ENCODE peak calls at places on chromosomes 5 and 9, in five cellular contexts. O is iris pigment epithelial cell; U is epithelial cell of proximal tubule; Q is neural progenitor cell; D is activated CD4-positive, alpha-beta memory T cell treated with anti-CD3 and anti-CD28 coated beads for 36 hours. G is an unnamed sample.

GRCh38 chr5:113036826-113037225 is 60.2 kb downstream of the DCP2 start:
- DNase-seq in Q (no peak), O (no peak), D (no peak), U (no peak), G (no peak)

GRCh38 chr9:134637241-134637640 is 4.4 kb upstream of the COL5A1 start:
- DNase-seq in Q (no peak), D (no peak), U (no peak), O (no peak), G (no peak)

GRCh38 chr9:115694014-115694413 is 459.6 kb upstream of the PAPPA start:
- DNase-seq in U (peak; percentile 82), D (no peak), O (peak; percentile 96), Q (peak; percentile 73), G (no peak)

GRCh38 chr5:176647870-176648466 is 684 bp downstream of the TSPAN17 start:
- DNase-seq in U (no peak), Q (peak; percentile 59), D (peak; percentile 34), O (peak; percentile 26), G (no peak)

GRCh38 chr5:88934401-88934800 is 51.4 kb upstream of the MEF2C start:
- DNase-seq in O (no peak), Q (no peak), U (no peak), D (no peak), G (no peak)

GRCh38 chr5:62316110-62316509 is 10.1 kb downstream of the KIF2A start:
- DNase-seq in Q (no peak), O (no peak), D (no peak), U (no peak), G (no peak)

GRCh38 chr5:31824886-31825774 is 186.2 kb downstream of the PDZD2 start:
- DNase-seq in D (peak; percentile 37), Q (peak; percentile 76), O (peak; percentile 73), U (peak; percentile 32), G (peak; percentile 72)

GRCh38 chr5:168364151-168364661 is 72.8 kb downstream of the WWC1 start:
- DNase-seq in U (no peak), Q (no peak), O (peak; percentile 21), D (no peak), G (no peak)

GRCh38 chr9:37293664-37294524 is 128.6 kb upstream of the GRHPR start:
- DNase-seq in O (peak; percentile 28), U (no peak), D (no peak), Q (peak; percentile 11), G (no peak)

GRCh38 chr9:105244996-105245719 is 707 bp downstream of the SLC44A1 start:
- DNase-seq in D (peak; percentile 63), U (no peak), Q (peak; percentile 53), O (no peak), G (peak; percentile 15)

GRCh38 chr9:88775559-88775958 is 215.7 kb upstream of the S1PR3 start:
- DNase-seq in O (peak; percentile 68), U (no peak), Q (no peak), D (no peak), G (no peak)

GRCh38 chr9:33140406-33141360 is 26.5 kb downstream of the B4GALT1 start:
- DNase-seq in Q (no peak), O (no peak), D (peak; percentile 71), U (no peak), G (no peak)